ENCODE peak calls at places on chromosomes 11 and 22, in seven cellular contexts. Y is left cardiac atrium; T is fibroblast of lung; S is activated CD4-positive, CD25-positive, alpha-beta regulatory T cell; R is GM04504; J is esophagus muscularis mucosa; N is NCI-H1436. O is an unnamed sample.

GRCh38 chr22:43126506-43127165 is 16.1 kb downstream of the BIK start:
- DNase-seq in Y (no peak), T (peak; percentile 85), N (no peak), S (no peak), R (peak; percentile 44), J (no peak), O (no peak)

GRCh38 chr11:22785251-22785650 is 44.4 kb downstream of the SVIP start:
- DNase-seq in N (no peak), J (no peak), Y (no peak), T (peak; percentile 76), S (no peak), R (no peak), O (no peak)

GRCh38 chr11:47850337-47850736 is 2.2 kb upstream of the NUP160 start:
- DNase-seq in T (no peak), S (no peak), Y (no peak), R (no peak), N (no peak), J (no peak), O (no peak)

GRCh38 chr11:1557904-1558831 is 13.9 kb downstream of the DUSP8 start:
- DNase-seq in R (peak; percentile 50), T (peak; percentile 82), Y (peak; percentile 64), N (no peak), S (no peak), J (no peak), O (no peak)

GRCh38 chr11:76135491-76135890 is 70.8 kb downstream of the WNT11 start:
- DNase-seq in S (no peak), Y (no peak), T (no peak), N (no peak), R (no peak), J (no peak), O (no peak)

GRCh38 chr22:46758867-46759290 is 3.6 kb upstream of the TBC1D22A start:
- DNase-seq in J (no peak), R (no peak), Y (no peak), T (peak; percentile 58), N (no peak), S (no peak), O (no peak)

GRCh38 chr11:10591741-10592140 is 23.3 kb upstream of the LYVE1 start:
- DNase-seq in S (no peak), N (no peak), R (no peak), T (no peak), Y (no peak), J (peak; percentile 60), O (no peak)

GRCh38 chr11:76978818-76979217 is 55.4 kb upstream of the B3GNT6 start:
- DNase-seq in R (no peak), J (no peak), N (no peak), T (no peak), Y (no peak), S (no peak), O (no peak)

GRCh38 chr11:6400431-6401345 is 10.4 kb downstream of the SMPD1 start:
- DNase-seq in S (no peak), J (no peak), T (no peak), R (no peak), Y (no peak), N (no peak), O (no peak)

GRCh38 chr22:44260216-44261035 is 52.3 kb downstream of the SHISAL1 start:
- DNase-seq in R (no peak), Y (no peak), T (no peak), N (no peak), S (no peak), J (no peak), O (peak; percentile 47)

GRCh38 chr11:26613759-26614158 is 41.7 kb upstream of the MUC15 start:
- DNase-seq in J (no peak), S (no peak), Y (no peak), R (no peak), N (no peak), T (no peak), O (no peak)

GRCh38 chr11:95641506-95641905 is 148.1 kb downstream of the FAM76B start:
- DNase-seq in R (no peak), S (no peak), N (no peak), Y (no peak), J (no peak), T (no peak), O (no peak)

O was measured in breast epithelium.